ENCODE peak calls at places on chromosomes 11 and 22, in nine cellular contexts. W is head of caudate nucleus; D is CD4-positive, alpha-beta memory T cell; U is stomach; E is SW480; J is T-helper 2 cell treated with Interferon-gamma antibody and Interleukin-4, amounts not matched to agents 5 μg/mL and 100 μg/mL, for 36 hours; O is NCI-H1436; R is KG1; X is HL-60. Q is an unnamed sample.

GRCh38 chr11:8973121-8973520 is 8.9 kb upstream of the TMEM9B start:
- DNase-seq in J (no peak), E (no peak), D (no peak), R (no peak), O (no peak), W (no peak), U (no peak), X (no peak), Q (no peak)

GRCh38 chr11:111097191-111097590 is 148.3 kb upstream of the POU2AF2 start:
- DNase-seq in U (peak), D (no peak), E (peak), J (no peak), X (no peak), W (no peak), R (no peak), O (no peak), Q (no peak)

GRCh38 chr11:65662247-65662801 is 392 bp downstream of the RELA start:
- DNase-seq in X (no peak), J (no peak), R (no peak), D (no peak), E (no peak), O (no peak), U (no peak), W (no peak), Q (no peak)

GRCh38 chr22:36413022-36413770 is 25.4 kb upstream of the MYH9 start:
- DNase-seq in R (no peak), X (no peak), D (no peak), O (no peak), E (no peak), W (no peak), J (no peak), U (no peak), Q (no peak)

GRCh38 chr11:8301622-8302021 is 37.9 kb upstream of the LMO1 start:
- DNase-seq in R (no peak), J (no peak), U (no peak), O (no peak), D (no peak), E (no peak), W (no peak), X (no peak), Q (no peak)

GRCh38 chr22:35064664-35065063 is 1.3 kb upstream of the ISX start:
- DNase-seq in D (no peak), E (no peak), W (no peak), R (no peak), O (no peak), U (no peak), X (no peak), J (peak), Q (no peak)

GRCh38 chr11:34302046-34302921 is 55.5 kb downstream of the ABTB2 start:
- DNase-seq in E (peak), R (no peak), W (no peak), X (peak), D (no peak), U (no peak), J (no peak), O (no peak), Q (no peak)

GRCh38 chr11:116499396-116500001 is 273.3 kb downstream of the BUD13 start:
- DNase-seq in R (peak), O (peak), X (peak), W (peak), U (peak), E (peak), D (no peak), J (peak), Q (no peak)

GRCh38 chr22:49969751-49970527 is 9.4 kb downstream of the PIM3 start:
- DNase-seq in X (no peak), J (no peak), R (no peak), E (no peak), U (peak), W (no peak), D (no peak), O (no peak), Q (no peak)

GRCh38 chr11:57251491-57252104 is 14.5 kb upstream of the APLNR start:
- DNase-seq in E (no peak), U (no peak), J (no peak), W (no peak), O (no peak), X (no peak), D (no peak), R (no peak), Q (no peak)

GRCh38 chr11:62392944-62393628 is 25.7 kb upstream of the SCGB1A1 start:
- DNase-seq in E (peak), R (no peak), U (no peak), X (no peak), D (peak), O (peak), W (no peak), J (no peak), Q (no peak)

GRCh38 chr11:36426226-36426848 is 83.7 kb downstream of the TRAF6 start:
- DNase-seq in W (no peak), U (no peak), J (no peak), O (no peak), R (no peak), D (no peak), E (no peak), X (no peak), Q (no peak)

GRCh38 chr11:28835790-28836189 is 727.6 kb downstream of the METTL15 start:
- DNase-seq in E (no peak), J (no peak), U (no peak), O (no peak), X (no peak), D (no peak), W (no peak), R (no peak), Q (no peak)

GRCh38 chr11:110000045-110000502 is 93.1 kb upstream of the ZC3H12C start:
- DNase-seq in D (no peak), J (peak), U (no peak), O (no peak), W (peak), X (peak), E (no peak), R (no peak), Q (no peak)